ENCODE peak calls at places on chromosomes 1 and 21, in four cellular contexts. K is body of pancreas; C is foreskin fibroblast; O is activated CD8-positive, alpha-beta T cell treated with anti-CD3 and anti-CD28 coated beads for 36 hours. G is an unnamed sample.

GRCh38 chr1:31760422-31760900 is 3.7 kb downstream of the ADGRB2 start:
- DNase-seq in C (no peak), K (no peak), O (no peak), G (no peak)

GRCh38 chr21:45848352-45848751 is 133.2 kb upstream of the COL6A1 start:
- DNase-seq in O (no peak), K (no peak), C (no peak), G (no peak)

GRCh38 chr1:77888429-77889239 is at the start of gene NEXN:
- DNase-seq in O (peak; percentile 40), K (peak; percentile 89), C (peak; percentile 74), G (peak; percentile 28)

GRCh38 chr1:60745444-60745843 is 336.9 kb upstream of the NFIA start:
- DNase-seq in O (no peak), C (no peak), K (no peak), G (no peak)

GRCh38 chr1:154869351-154870116 is 547 bp downstream of the KCNN3 start:
- DNase-seq in C (no peak), O (no peak), K (peak; percentile 33), G (no peak)

GRCh38 chr1:23646086-23646485 is 45.5 kb upstream of the RPL11 start:
- DNase-seq in O (no peak), K (no peak), C (no peak), G (no peak)

GRCh38 chr21:37565530-37566223 is 199.1 kb downstream of the DYRK1A start:
- DNase-seq in K (no peak), C (peak; percentile 59), O (no peak), G (peak; percentile 36)

GRCh38 chr1:229570305-229570704 is 11.8 kb upstream of the ABCB10 start:
- DNase-seq in K (no peak), O (no peak), C (no peak), G (no peak)

GRCh38 chr1:215895893-215896292 is 328.8 kb downstream of the KCTD3 start:
- DNase-seq in O (no peak), C (no peak), K (no peak), G (no peak)

GRCh38 chr1:169060010-169060722 is 46.3 kb upstream of the ATP1B1 start:
- DNase-seq in O (no peak), K (no peak), C (no peak), G (no peak)

GRCh38 chr1:94528271-94528670 is 13.3 kb downstream of the F3 start:
- DNase-seq in O (no peak), C (no peak), K (no peak), G (no peak)

GRCh38 chr1:155175927-155176371 is 2.3 kb downstream of the TRIM46 start:
- DNase-seq in K (peak; percentile 49), O (peak; percentile 66), C (no peak), G (no peak)

GRCh38 chr1:243842978-243843490 is 7.0 kb downstream of the AKT3 start:
- DNase-seq in K (no peak), O (peak; percentile 29), C (peak; percentile 68), G (peak; percentile 34)

GRCh38 chr1:235068155-235069121 is 60.2 kb downstream of the TOMM20 start:
- DNase-seq in K (peak; percentile 23), O (no peak), C (no peak), G (no peak)

GRCh38 chr1:239221656-239222055 is 164.7 kb upstream of the CHRM3 start:
- DNase-seq in K (no peak), O (no peak), C (no peak), G (no peak)

GRCh38 chr1:18942340-18942739 is 14.1 kb downstream of the IFFO2 start:
- DNase-seq in C (no peak), K (no peak), O (no peak), G (no peak)

GRCh38 chr21:43201491-43201890 is 32.7 kb downstream of the CRYAA start:
- DNase-seq in K (no peak), C (no peak), O (no peak), G (no peak)

GRCh38 chr21:45347048-45347711 is 57.8 kb upstream of the COL18A1 start:
- DNase-seq in K (no peak), O (no peak), C (no peak), G (no peak)

GRCh38 chr21:45152265-45152746 is 77.9 kb downstream of the ADARB1 start:
- DNase-seq in C (no peak), K (peak; percentile 18), O (peak; percentile 90), G (no peak)

GRCh38 chr1:27726173-27726793 is 522 bp downstream of the FAM76A start:
- DNase-seq in K (peak; percentile 54), C (peak; percentile 15), O (peak; percentile 58), G (no peak)

GRCh38 chr1:1345384-1345783 is 3.8 kb downstream of the DVL1 start:
- DNase-seq in O (no peak), K (no peak), C (no peak), G (no peak)

GRCh38 chr21:44736291-44737004 is 25.1 kb upstream of the TSPEAR start:
- DNase-seq in K (peak; percentile 51), C (no peak), O (no peak), G (no peak)

DNA sequence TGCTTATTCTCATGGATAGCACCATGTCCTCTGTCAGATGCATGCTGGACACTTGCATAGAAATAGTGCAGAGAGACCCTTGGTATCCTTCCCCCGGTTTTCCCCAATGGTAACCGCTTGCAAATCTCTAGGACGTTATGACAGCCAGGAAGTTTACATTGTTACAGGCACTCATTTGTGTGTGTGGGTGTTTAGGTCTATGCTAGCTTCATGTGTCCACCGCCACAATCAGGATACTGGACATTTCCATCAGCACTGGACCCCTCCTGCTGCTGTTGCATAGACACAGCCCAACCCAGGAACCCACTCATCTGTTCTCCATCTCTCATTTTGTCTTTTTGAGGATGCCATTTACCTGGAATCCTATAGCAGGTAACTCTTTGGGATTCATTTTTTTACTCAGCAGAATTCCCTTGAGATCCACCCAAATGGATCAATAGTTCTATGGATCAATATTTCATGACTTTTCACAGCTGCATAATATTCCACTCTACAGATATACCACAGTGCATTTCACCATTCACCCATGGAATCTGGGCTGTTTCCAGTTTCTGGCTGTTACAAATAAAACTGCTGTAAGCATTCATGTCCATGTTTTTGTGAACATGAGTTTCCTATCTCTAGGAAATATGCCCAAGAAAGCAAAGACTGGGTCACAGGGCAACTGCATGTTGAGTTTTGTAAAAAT is 6.6 kb upstream of the WNT9A start:
- DNase-seq in O (no peak), C (no peak), K (no peak), G (no peak)
- TF ChIP-seq CTCF in O (peak; percentile 25), C (no peak), K (no peak), G (no peak)

DNA sequence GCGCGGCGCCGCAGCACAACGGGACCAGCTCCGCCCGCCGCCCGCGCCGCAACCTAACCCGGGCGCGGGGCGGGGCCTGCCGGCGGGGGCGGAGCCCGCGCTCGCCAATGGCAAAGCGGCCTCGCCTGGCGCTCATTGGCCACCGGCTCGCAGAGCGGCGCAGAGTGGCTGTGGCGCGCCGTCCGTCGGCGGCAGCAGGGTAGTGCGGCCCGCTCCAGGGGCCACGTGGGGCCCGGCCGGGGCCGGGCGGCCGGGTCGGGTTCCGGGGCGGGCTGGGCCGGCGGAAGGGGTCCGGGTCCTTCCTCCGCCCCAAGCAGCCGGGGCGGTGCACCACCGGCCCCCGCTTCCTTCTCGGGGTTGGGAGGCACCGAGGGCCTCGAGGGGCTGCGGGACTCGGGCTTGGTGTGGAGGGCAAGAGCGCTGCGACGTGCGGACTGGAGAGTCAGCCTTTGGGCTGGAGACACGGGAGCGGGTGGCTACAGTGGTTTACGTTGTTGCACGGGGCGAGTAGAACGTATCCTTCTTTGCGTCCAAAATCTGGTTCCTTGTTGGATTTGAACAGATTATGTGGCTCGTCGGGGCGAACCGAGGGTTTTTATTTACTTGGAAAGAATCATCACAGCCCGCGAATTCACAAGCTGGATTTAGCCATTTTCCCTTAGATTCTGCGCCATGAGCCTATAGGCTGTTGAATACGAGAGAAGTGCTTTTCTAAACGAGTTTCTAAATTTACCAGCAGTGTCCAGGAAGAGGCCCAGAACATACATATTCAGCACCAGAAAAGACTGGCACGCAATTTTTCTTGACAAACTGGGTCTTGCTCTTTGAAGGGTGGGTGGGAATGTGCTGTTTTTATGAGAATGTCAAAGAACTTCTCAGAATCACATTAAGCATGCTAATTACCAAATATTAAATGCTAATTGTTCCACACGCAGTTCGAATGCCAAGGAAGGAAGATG is at the start of gene SRM:
- DNase-seq in K (peak; percentile 97), O (peak; percentile 90), C (peak; percentile 93), G (peak; percentile 70)
- TF ChIP-seq CTCF in K (peak; percentile 47), O (peak; percentile 42), C (no peak), G (peak; percentile 21)

DNA sequence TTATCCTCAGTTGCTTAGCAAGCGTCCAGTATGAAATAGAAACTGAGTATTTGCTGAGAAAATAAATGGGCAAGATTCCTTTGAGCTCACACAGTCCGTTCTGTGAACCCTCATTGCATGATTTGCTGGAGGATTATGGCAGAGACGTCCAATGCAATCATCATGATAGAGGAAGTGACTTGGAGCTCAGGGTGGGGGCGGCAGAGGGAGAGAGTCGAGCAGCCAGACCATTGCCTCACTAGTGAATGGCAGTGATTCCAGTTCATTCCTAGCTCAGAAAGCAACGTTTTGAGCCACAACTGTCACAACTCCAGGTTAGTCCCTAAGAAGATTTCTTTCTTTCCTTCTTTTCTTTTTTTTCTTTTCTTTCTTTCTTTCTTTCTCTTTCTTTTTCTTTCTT is 27.5 kb upstream of the COL9A2 start:
- DNase-seq in O (peak; percentile 55), K (peak; percentile 23), C (peak; percentile 46), G (peak; percentile 36)
- TF ChIP-seq CTCF in O (no peak), K (no peak), C (no peak), G (peak; percentile 2)

GRCh38 chr1:160942926-160943325 is 11.7 kb downstream of the ITLN2 start:
- DNase-seq in O (no peak), C (no peak), K (peak; percentile 31), G (no peak)
- TF ChIP-seq CTCF in O (no peak), C (no peak), K (no peak), G (no peak)

DNA sequence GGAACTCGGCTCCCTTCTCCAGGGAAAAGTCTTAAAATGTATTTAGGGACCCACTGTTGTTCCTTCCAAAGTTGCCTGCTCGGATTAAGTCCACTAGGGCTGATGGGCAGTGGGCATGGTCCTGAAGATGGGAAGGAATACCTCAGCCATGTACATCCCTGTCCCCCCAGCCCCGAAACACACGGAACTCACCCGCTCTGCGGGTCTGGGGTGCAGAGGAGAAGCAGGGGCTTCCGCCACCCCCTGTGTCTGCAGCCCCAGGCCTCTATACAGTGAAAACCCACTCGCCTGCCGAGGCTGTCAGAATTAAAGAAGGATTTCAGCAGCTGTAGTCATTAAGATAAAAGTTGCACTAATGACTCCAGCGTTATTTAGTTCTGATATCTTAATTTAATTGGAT is 212.6 kb upstream of the VAMP3 start:
- DNase-seq in C (no peak), O (no peak), K (no peak), G (no peak)
- TF ChIP-seq CTCF in C (no peak), O (no peak), K (no peak), G (no peak)